ENCODE peak calls at places on chromosomes 12 and 14, in seven cellular contexts. U is AG20443, I is WTC11, W is NCI-H1092, S is cardiac fibroblast, B is NAMALWA, H is GF-D8. Y is an unnamed sample.

GRCh38 chr14:50225067-50225973 is 6.1 kb downstream of the SOS2 start:
- DNase-seq in U (peak), W (no peak), B (no peak), H (no peak), S (peak), I (no peak), Y (no peak)

GRCh38 chr12:78087363-78087675 is 256.6 kb downstream of the NAV3 start:
- DNase-seq in U (no peak), W (no peak), S (peak), B (no peak), H (no peak), I (no peak), Y (no peak)

GRCh38 chr14:31408421-31408820 is 11.9 kb downstream of the HEATR5A start:
- DNase-seq in W (no peak), U (no peak), S (no peak), H (no peak), B (no peak), I (no peak), Y (no peak)

GRCh38 chr12:27781680-27782079 is 1.6 kb upstream of the MANSC4 start:
- DNase-seq in U (no peak), B (no peak), I (no peak), H (no peak), W (no peak), S (peak), Y (no peak)

GRCh38 chr14:102215522-102216250 is 76.0 kb downstream of the WDR20 start:
- DNase-seq in B (no peak), H (no peak), I (no peak), S (no peak), U (no peak), W (peak), Y (no peak)

GRCh38 chr14:23009483-23009938 is 432 bp downstream of the C14orf93 start:
- DNase-seq in H (no peak), I (no peak), S (no peak), B (no peak), U (no peak), W (peak), Y (no peak)

GRCh38 chr12:21476949-21477348 is 24.5 kb downstream of the RECQL start:
- DNase-seq in B (no peak), S (peak), W (no peak), U (peak), H (no peak), I (no peak), Y (no peak)

GRCh38 chr12:28191018-28191595 is 851 bp downstream of the CCDC91 start:
- DNase-seq in W (no peak), B (no peak), U (peak), H (peak), S (no peak), I (no peak), Y (no peak)

GRCh38 chr12:752673-753400 is 458 bp downstream of the WNK1 start:
- DNase-seq in W (no peak), I (peak), H (no peak), U (peak), B (no peak), S (peak), Y (no peak)

GRCh38 chr12:53758081-53758769 is 6.4 kb upstream of the CISTR start:
- DNase-seq in H (no peak), B (no peak), U (no peak), I (no peak), S (no peak), W (no peak), Y (no peak)

GRCh38 chr12:47164730-47165439 is 85.1 kb upstream of the AMIGO2 start:
- DNase-seq in W (no peak), H (no peak), U (peak), I (no peak), S (peak), B (no peak), Y (no peak)

GRCh38 chr12:27952510-27952909 is 20.0 kb downstream of the PTHLH start:
- DNase-seq in S (no peak), W (no peak), I (no peak), H (no peak), U (no peak), B (no peak), Y (no peak)

GRCh38 chr12:106118-106561 is 39.6 kb downstream of the IQSEC3 start:
- DNase-seq in U (no peak), I (peak), W (peak), S (no peak), H (no peak), B (peak), Y (no peak)

Y was measured in cerebellar nuclear complex.